ENCODE peak calls at places on chromosomes 13 and 19, in nine cellular contexts. C, X, B, Z, J, L, Y, A and G are unnamed samples. For H3K4me1 and H3K36me3, the result is how much of the 10 kb centered on the place peaks cover.

GRCh38 chr13:29908917-29909755 is 58.7 kb upstream of the UBL3 start:
- DNase-seq in Z (no peak), A (no peak), Y (no peak), J (no peak), C (no peak), B (no peak), X (no peak), L (no peak), G (no peak)

GRCh38 chr13:26555413-26555812 is 2.1 kb upstream of the WASF3 start:
- DNase-seq in X (no peak), B (no peak), J (no peak), Y (no peak), A (no peak), L (no peak), C (no peak), Z (no peak), G (no peak)

GRCh38 chr19:51372649-51373504 is at the start of gene NKG7:
- DNase-seq in L (no peak), B (no peak), C (no peak), A (no peak), Y (peak), J (peak), X (peak), Z (no peak), G (peak)

GRCh38 chr13:86922936-86923335 is 748.2 kb upstream of the SLITRK5 start:
- DNase-seq in Y (no peak), X (no peak), B (no peak), L (no peak), J (no peak), C (no peak), A (no peak), Z (no peak), G (no peak)

GRCh38 chr13:48873598-48873997 is 102.1 kb upstream of the FNDC3A start:
- DNase-seq in C (peak), L (no peak), Y (no peak), B (peak), X (no peak), Z (no peak), J (no peak), A (no peak), G (no peak)

GRCh38 chr19:41175825-41176734 is 16.9 kb upstream of the CYP2S1 start:
- DNase-seq in C (peak), Z (no peak), X (peak), Y (no peak), A (no peak), B (peak), L (no peak), J (no peak), G (peak)

GRCh38 chr13:29676535-29676934 is 81.0 kb upstream of the SLC7A1 start:
- DNase-seq in L (no peak), C (peak), X (no peak), B (no peak), A (no peak), Y (no peak), J (no peak), Z (no peak), G (no peak)

GRCh38 chr13:20945952-20946383 is 43.4 kb upstream of the XPO4 start:
- DNase-seq in B (peak), C (no peak), X (no peak), A (no peak), L (no peak), Z (no peak), Y (no peak), J (no peak), G (no peak)

GRCh38 chr19:19459707-19460251 is 54.3 kb downstream of the GATAD2A start:
- DNase-seq in Z (no peak), X (peak), A (no peak), Y (no peak), L (no peak), C (no peak), B (no peak), J (peak), G (peak)

GRCh38 chr13:49858183-49858856 is 65.8 kb upstream of the KPNA3 start:
- DNase-seq in C (peak), A (no peak), J (no peak), Z (peak), B (no peak), X (no peak), L (no peak), Y (no peak), G (no peak)

GRCh38 chr13:111361046-111361872 is 40.8 kb downstream of the TEX29 start:
- DNase-seq in A (no peak), X (no peak), J (no peak), Y (no peak), Z (no peak), B (no peak), C (no peak), L (no peak), G (no peak)

GRCh38 chr19:45473366-45474190 is 5.8 kb downstream of the FOSB start:
- DNase-seq in J (peak), X (peak), Z (no peak), A (no peak), B (peak), L (no peak), Y (peak), C (no peak), G (no peak)

GRCh38 chr13:29749401-29750177 is 100.8 kb downstream of the UBL3 start:
- DNase-seq in A (no peak), L (no peak), Z (no peak), X (no peak), C (no peak), J (no peak), Y (no peak), B (no peak), G (no peak)

GRCh38 chr19:400976-401835 is 7.7 kb downstream of the C2CD4C start:
- DNase-seq in X (no peak), B (no peak), L (no peak), Y (no peak), Z (peak), A (no peak), J (no peak), C (no peak), G (no peak)

GRCh38 chr19:7652061-7652641 is 15.2 kb downstream of the STXBP2 start:
- DNase-seq in C (peak), J (peak), Z (peak), B (peak), L (peak), Y (peak), X (peak), A (peak), G (peak)
- H3K4me1 ChIP-seq in C (under half), J (under half), Z (under half), B (under half), L (under half), Y (under half), X (under half), A (under half), G (under half)

GRCh38 chr13:24052547-24052981 is 108.0 kb upstream of the SPATA13 start:
- DNase-seq in X (no peak), J (no peak), A (no peak), L (no peak), Y (no peak), Z (no peak), B (no peak), C (no peak), G (no peak)

GRCh38 chr13:24053505-24054251 is 106.8 kb upstream of the SPATA13 start:
- DNase-seq in C (peak), X (peak), Y (peak), Z (peak), A (peak), B (peak), L (no peak), J (peak), G (peak)

GRCh38 chr13:24045456-24045996 is 115.0 kb upstream of the SPATA13 start:
- DNase-seq in B (no peak), C (no peak), A (no peak), J (no peak), L (no peak), Y (no peak), Z (no peak), X (no peak), G (no peak)

GRCh38 chr13:24050796-24051715 is 109.5 kb upstream of the SPATA13 start:
- DNase-seq in J (no peak), B (no peak), L (no peak), X (no peak), C (peak), Y (no peak), Z (no peak), A (no peak), G (no peak)

GRCh38 chr13:24050292-24050711 is 110.2 kb upstream of the SPATA13 start:
- DNase-seq in C (peak), B (no peak), X (no peak), J (no peak), Y (no peak), L (peak), Z (peak), A (no peak), G (no peak)
- H3K4me3 ChIP-seq in C (no peak), B (no peak), X (no peak), J (no peak), Y (no peak), L (no peak), Z (no peak), A (no peak), G (no peak)

GRCh38 chr19:16849168-16849567 is 20.0 kb downstream of the SIN3B start:
- DNase-seq in J (no peak), A (no peak), L (no peak), C (no peak), Z (no peak), B (no peak), X (no peak), Y (no peak), G (no peak)
- H3K36me3 ChIP-seq in J (under half), A (half or more), L (half or more), C (under half), Z (under half), B (under half), X (half or more), Y (under half), G (under half)

DNA sequence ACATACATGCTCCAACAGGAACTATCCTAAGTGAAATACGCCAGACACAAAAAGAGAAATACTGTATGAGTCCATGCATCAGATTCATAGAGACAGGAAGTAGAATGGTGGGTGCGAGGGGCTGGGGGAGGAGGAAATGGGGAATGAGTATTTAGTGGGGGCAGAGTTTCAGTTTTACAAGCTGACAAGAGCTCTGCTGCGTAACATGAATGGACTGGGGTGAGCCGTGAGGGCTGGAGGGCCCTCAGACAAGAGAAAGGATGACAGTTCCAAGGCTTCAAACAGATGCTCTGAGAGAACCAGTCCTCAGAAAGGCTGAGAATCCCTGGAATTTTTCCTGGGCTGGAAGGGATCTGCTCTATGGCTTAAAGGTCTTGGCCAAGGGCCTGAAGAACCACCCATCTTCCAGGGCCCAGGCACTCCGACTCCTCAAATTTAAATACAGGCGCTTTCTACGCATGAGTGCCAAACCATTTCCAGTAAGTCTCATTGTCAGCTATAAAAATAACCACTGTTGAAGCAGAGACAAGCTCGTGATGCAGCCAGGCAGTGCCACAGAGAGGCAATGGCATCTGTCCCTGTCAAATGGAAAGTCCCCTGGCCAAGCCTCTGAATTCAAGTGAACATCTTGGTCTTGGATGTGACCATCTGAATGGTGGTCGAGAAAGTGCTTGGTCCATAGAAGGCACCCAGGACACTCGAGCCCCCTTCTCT is 17.5 kb downstream of the KLF2 start:
- DNase-seq in C (no peak), A (no peak), B (no peak), L (no peak), J (no peak), X (peak), Z (no peak), Y (no peak), G (peak)
- H3K4me1 ChIP-seq in C (under half), A (under half), B (under half), L (under half), J (half or more), X (half or more), Z (under half), Y (half or more), G (half or more)

GRCh38 chr19:39508629-39509028 is 6.3 kb upstream of the SELENOV start:
- DNase-seq in B (no peak), J (no peak), Z (no peak), A (no peak), L (no peak), C (no peak), X (no peak), Y (no peak), G (no peak)
- H3K4me3 ChIP-seq in B (no peak), J (no peak), Z (no peak), A (no peak), L (no peak), C (no peak), X (no peak), Y (no peak), G (no peak)